ENCODE peak calls at places on chromosome 7, in nine cellular contexts. Z is kidney glomerular epithelial cell; G is myocyte; F is GOT3; L is sciatic nerve; A is stimulated activated CD4-positive, alpha-beta T cell treated with anti-CD3 and anti-CD28 coated beads, Interleukin-1b, Interleukin-23, amount 100 ng/mL, for 4 hours; Q is GM04504; N is IMR-90; Y is right lobe of liver. R is an unnamed sample.

GRCh38 chr7:95469187-95469586 is 16.6 kb upstream of the ASB4 start:
- DNase-seq in Z (peak), G (no peak), F (no peak), L (no peak), A (no peak), Q (no peak), N (no peak), Y (no peak), R (no peak)

GRCh38 chr7:39054731-39055130 is 77.0 kb downstream of the POU6F2 start:
- DNase-seq in Z (peak), G (no peak), F (no peak), L (no peak), A (no peak), Q (no peak), N (no peak), Y (no peak), R (no peak)

GRCh38 chr7:157693521-157694388 is 357.0 kb downstream of the DNAJB6 start:
- DNase-seq in Z (no peak), G (no peak), F (no peak), L (peak), A (no peak), Q (no peak), N (no peak), Y (no peak), R (peak)

GRCh38 chr7:27164381-27165088 is 802 bp downstream of the HOXA9 start:
- DNase-seq in Z (no peak), G (no peak), F (no peak), L (peak), A (no peak), Q (peak), N (no peak), Y (peak), R (peak)

GRCh38 chr7:108454674-108455523 is 1.3 kb downstream of the NRCAM start:
- DNase-seq in Z (no peak), G (peak), F (no peak), L (no peak), A (peak), Q (no peak), N (no peak), Y (no peak), R (peak)

GRCh38 chr7:11754933-11755332 is 77.1 kb downstream of the THSD7A start:
- DNase-seq in Z (no peak), G (no peak), F (no peak), L (no peak), A (no peak), Q (no peak), N (no peak), Y (no peak), R (no peak)

GRCh38 chr7:21365866-21366624 is 61.8 kb upstream of the SP4 start:
- DNase-seq in Z (no peak), G (no peak), F (no peak), L (no peak), A (no peak), Q (no peak), N (peak), Y (no peak), R (no peak)

GRCh38 chr7:20532841-20533240 is 82.6 kb upstream of the ABCB5 start:
- DNase-seq in Z (no peak), G (peak), F (no peak), L (no peak), A (no peak), Q (no peak), N (no peak), Y (no peak), R (peak)

GRCh38 chr7:39357648-39358047 is 208.6 kb upstream of the YAE1 start:
- DNase-seq in Z (no peak), G (no peak), F (no peak), L (no peak), A (no peak), Q (no peak), N (no peak), Y (no peak), R (no peak)

GRCh38 chr7:18177129-18177814 is 149.6 kb upstream of the PRPS1L1 start:
- DNase-seq in Z (no peak), G (no peak), F (no peak), L (no peak), A (no peak), Q (no peak), N (no peak), Y (no peak), R (peak)

GRCh38 chr7:28830831-28831230 is 127.3 kb downstream of the TRIL start:
- DNase-seq in Z (no peak), G (peak), F (no peak), L (no peak), A (no peak), Q (no peak), N (no peak), Y (no peak), R (no peak)

GRCh38 chr7:159218216-159219006 is 73.7 kb upstream of the VIPR2 start:
- DNase-seq in Z (no peak), G (no peak), F (no peak), L (no peak), A (no peak), Q (no peak), N (no peak), Y (no peak), R (no peak)

GRCh38 chr7:150755473-150756099 is 18.4 kb downstream of the GIMAP5 start:
- DNase-seq in Z (no peak), G (no peak), F (no peak), L (no peak), A (no peak), Q (no peak), N (no peak), Y (no peak), R (peak)

GRCh38 chr7:148501707-148502139 is 88.8 kb upstream of the C7orf33 start:
- DNase-seq in Z (no peak), G (no peak), F (no peak), L (no peak), A (no peak), Q (no peak), N (no peak), Y (no peak), R (no peak)

GRCh38 chr7:41501466-41501865 is 201.4 kb downstream of the INHBA start:
- DNase-seq in Z (no peak), G (no peak), F (no peak), L (no peak), A (no peak), Q (no peak), N (no peak), Y (no peak), R (no peak)

GRCh38 chr7:134948736-134949135 is 37.6 kb upstream of the AGBL3 start:
- DNase-seq in Z (no peak), G (no peak), F (no peak), L (no peak), A (no peak), Q (peak), N (peak), Y (no peak), R (peak)

GRCh38 chr7:29022291-29022988 is 64.3 kb upstream of the TRIL start:
- DNase-seq in Z (no peak), G (no peak), F (no peak), L (no peak), A (no peak), Q (no peak), N (no peak), Y (no peak), R (no peak)

R was measured in osteoblast.